ENCODE peak calls at places on chromosome 1, in five cellular contexts. I is A549, B is H1, S is endothelial cell of umbilical vein, N is transverse colon. D is an unnamed sample.

GRCh38 chr1:219085082-219085481 is 88.6 kb upstream of the LYPLAL1 start:
- DNase-seq in N (no peak), S (no peak), I (no peak), B (no peak), D (peak)

GRCh38 chr1:206905295-206906164 is 8.3 kb downstream of the IL24 start:
- DNase-seq in I (peak), B (no peak), S (no peak), N (no peak), D (peak)

GRCh38 chr1:230965535-230965934 is 13.1 kb downstream of the TTC13 start:
- DNase-seq in B (no peak), I (no peak), S (no peak), N (no peak), D (no peak)

GRCh38 chr1:167594827-167595226 is 35.2 kb upstream of the RCSD1 start:
- DNase-seq in N (no peak), I (no peak), B (no peak), S (no peak), D (no peak)

GRCh38 chr1:200699871-200700270 is 30.2 kb upstream of the DDX59 start:
- DNase-seq in N (no peak), I (peak), B (no peak), S (no peak), D (peak)

GRCh38 chr1:107162745-107163144 is 21.9 kb downstream of the NTNG1 start:
- DNase-seq in I (no peak), N (no peak), S (no peak), B (no peak), D (no peak)

GRCh38 chr1:5718716-5719632 is 273.3 kb downstream of the NPHP4 start:
- DNase-seq in I (no peak), N (no peak), S (no peak), B (no peak), D (no peak)

GRCh38 chr1:44405804-44406743 is 1.0 kb downstream of the RNF220 start:
- DNase-seq in S (peak), B (no peak), I (peak), N (no peak), D (no peak)

GRCh38 chr1:119648620-119649004 is 546 bp upstream of the ZNF697 start:
- DNase-seq in B (no peak), S (no peak), I (no peak), N (no peak), D (no peak)

GRCh38 chr1:240559781-240560180 is 52.2 kb downstream of the GREM2 start:
- DNase-seq in I (no peak), N (no peak), S (no peak), B (no peak), D (no peak)

GRCh38 chr1:913491-914252 is 10.1 kb upstream of the SAMD11 start:
- DNase-seq in B (no peak), S (no peak), I (no peak), N (no peak), D (no peak)

GRCh38 chr1:88985033-88985432 is 7.4 kb downstream of the KYAT3 start:
- DNase-seq in I (peak), B (no peak), S (peak), N (no peak), D (peak)

GRCh38 chr1:12568009-12568767 is 49.8 kb downstream of the DHRS3 start:
- DNase-seq in I (no peak), B (no peak), S (no peak), N (no peak), D (no peak)

GRCh38 chr1:197810812-197811211 is 35.5 kb upstream of the DENND1B start:
- DNase-seq in S (no peak), B (no peak), N (no peak), I (no peak), D (no peak)

GRCh38 chr1:163203561-163203960 is 845 bp upstream of the RGS5 start:
- DNase-seq in S (no peak), N (no peak), B (no peak), I (no peak), D (peak)

GRCh38 chr1:165887877-165888551 is 60.6 kb downstream of the UCK2 start:
- DNase-seq in B (no peak), S (no peak), N (peak), I (no peak), D (no peak)

GRCh38 chr1:165886193-165886592 is 58.8 kb downstream of the UCK2 start:
- DNase-seq in B (no peak), S (no peak), I (no peak), N (no peak), D (no peak)

GRCh38 chr1:165886988-165887387 is 59.6 kb downstream of the UCK2 start:
- DNase-seq in S (no peak), B (no peak), I (no peak), N (no peak), D (no peak)

GRCh38 chr1:165890684-165891083 is 63.3 kb downstream of the UCK2 start:
- DNase-seq in N (no peak), B (no peak), S (no peak), I (no peak), D (no peak)

DNA sequence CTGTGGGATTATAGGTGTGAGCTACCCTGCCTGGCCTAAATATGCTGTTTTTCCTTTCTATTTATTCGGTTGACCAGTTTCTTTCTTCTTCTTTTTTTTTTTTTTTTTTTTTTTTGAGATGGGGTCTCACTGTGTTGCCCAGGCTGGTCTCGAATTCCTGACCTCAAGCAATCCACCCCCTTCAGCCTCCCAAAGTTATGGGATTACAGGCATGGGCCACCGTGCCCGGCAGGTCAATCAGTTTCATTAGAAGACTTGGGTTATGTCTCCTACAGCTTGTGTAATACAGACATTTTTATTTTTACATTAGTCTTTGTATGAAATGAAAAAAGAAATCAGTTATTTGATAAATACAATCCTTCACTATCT is 61.1 kb downstream of the UCK2 start:
- DNase-seq in S (no peak), I (no peak), N (no peak), B (no peak), D (no peak)
- H3K27ac ChIP-seq in S (no peak), I (no peak), N (no peak), B (no peak), D (no peak)

GRCh38 chr1:27725374-27726172 is at the start of gene FAM76A:
- DNase-seq in I (peak), N (peak), B (peak), S (peak), D (peak)
- TF ChIP-seq POLR2A in I (peak), N (peak), B (no peak), S (peak), D (peak)

DNA sequence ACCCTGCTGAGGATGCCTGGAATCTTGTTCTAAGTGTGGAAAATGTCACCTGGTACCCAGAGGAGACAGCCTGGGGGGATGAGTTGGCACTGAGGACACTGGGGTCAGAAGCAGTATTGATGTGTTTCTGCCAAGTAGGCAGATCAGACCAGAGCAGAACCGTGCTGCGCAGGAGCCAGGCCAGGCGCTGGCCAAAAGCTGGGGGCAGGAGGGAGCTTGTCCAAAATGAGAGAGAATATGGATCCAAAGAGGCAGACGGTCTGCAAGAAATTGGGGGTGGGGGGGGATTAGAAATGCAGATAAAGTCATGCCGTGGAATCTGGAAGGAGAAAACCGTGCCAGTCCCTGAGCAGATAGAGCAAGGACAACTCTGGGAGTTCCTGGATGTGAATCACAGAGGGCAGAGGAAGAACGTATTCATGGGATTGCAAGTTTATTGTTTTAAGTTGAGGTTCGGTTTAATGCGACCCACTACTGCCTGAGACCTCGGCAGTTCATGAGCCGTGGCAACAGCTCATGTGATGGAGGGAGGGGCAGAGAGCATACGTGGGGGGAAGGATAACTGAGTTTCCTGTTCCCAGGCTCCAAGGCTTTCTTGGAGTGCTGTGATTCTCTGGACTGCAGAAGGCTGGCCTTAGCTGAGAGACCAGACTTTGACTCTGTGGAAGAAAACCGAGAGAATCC is 224.0 kb downstream of the FGGY start:
- DNase-seq in S (peak), I (no peak), B (no peak), N (no peak), D (peak)
- H3K27ac ChIP-seq in S (no peak), I (no peak), B (no peak), N (peak), D (peak)

GRCh38 chr1:170680428-170680827 is 16.5 kb downstream of the PRRX1 start:
- DNase-seq in B (no peak), N (no peak), I (no peak), S (no peak), D (peak)

GRCh38 chr1:170685166-170685565 is 21.2 kb downstream of the PRRX1 start:
- DNase-seq in N (no peak), I (no peak), B (no peak), S (no peak), D (peak)

GRCh38 chr1:170682809-170683208 is 18.9 kb downstream of the PRRX1 start:
- DNase-seq in I (no peak), B (no peak), N (no peak), S (no peak), D (no peak)

GRCh38 chr1:170678196-170678595 is 14.3 kb downstream of the PRRX1 start:
- DNase-seq in I (no peak), N (no peak), B (no peak), S (no peak), D (peak)

GRCh38 chr1:170682159-170682558 is 18.2 kb downstream of the PRRX1 start:
- DNase-seq in B (no peak), I (no peak), N (no peak), S (no peak), D (peak)
- TF ChIP-seq POLR2A in B (no peak), I (no peak), N (no peak), S (no peak), D (no peak)

GRCh38 chr1:234322979-234323378 is 50.3 kb upstream of the COA6 start:
- DNase-seq in B (peak), N (peak), S (peak), I (peak), D (peak)

GRCh38 chr1:234327577-234328164 is 45.6 kb upstream of the COA6 start:
- DNase-seq in N (no peak), B (no peak), I (no peak), S (no peak), D (no peak)

GRCh38 chr1:234324668-234325225 is 48.5 kb upstream of the COA6 start:
- DNase-seq in N (no peak), I (no peak), B (no peak), S (no peak), D (no peak)

GRCh38 chr1:234326493-234327366 is 46.5 kb upstream of the COA6 start:
- DNase-seq in I (peak), N (peak), S (peak), B (peak), D (peak)

GRCh38 chr1:234325878-234326492 is 47.3 kb upstream of the COA6 start:
- DNase-seq in B (no peak), I (no peak), S (no peak), N (no peak), D (no peak)
- H3K27ac ChIP-seq in B (no peak), I (no peak), S (no peak), N (no peak), D (no peak)

GRCh38 chr1:117114816-117115215 is 6.7 kb downstream of the TRIM45 start:
- DNase-seq in S (no peak), B (no peak), I (no peak), N (no peak), D (no peak)

GRCh38 chr1:117116090-117116783 is 5.3 kb downstream of the TRIM45 start:
- DNase-seq in B (no peak), N (no peak), S (no peak), I (no peak), D (no peak)

GRCh38 chr1:117118101-117118500 is 3.4 kb downstream of the TRIM45 start:
- DNase-seq in N (no peak), I (no peak), S (no peak), B (no peak), D (no peak)

GRCh38 chr1:117117697-117118096 is 3.9 kb downstream of the TRIM45 start:
- DNase-seq in N (no peak), I (no peak), S (no peak), B (no peak), D (no peak)

DNA sequence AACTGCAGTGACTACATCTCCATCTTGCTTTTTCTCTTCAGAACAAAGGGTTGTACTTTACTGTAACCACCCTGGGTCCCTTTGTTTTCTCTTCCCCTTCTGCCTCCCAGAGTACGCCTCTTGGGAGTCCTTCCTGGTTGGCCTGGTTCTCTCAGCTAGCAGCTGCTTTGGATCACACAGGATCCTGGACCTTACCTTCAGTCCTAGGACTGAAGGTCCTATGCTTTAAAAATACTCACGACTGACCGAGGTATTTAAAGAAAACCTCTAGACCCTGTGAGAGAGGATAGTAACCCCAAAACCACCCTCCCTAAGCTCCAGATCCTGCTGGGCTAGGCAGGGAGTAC is 4.8 kb downstream of the TRIM45 start:
- DNase-seq in B (no peak), S (no peak), N (no peak), I (no peak), D (no peak)
- TF ChIP-seq POLR2A in B (no peak), S (no peak), N (no peak), I (no peak), D (no peak)

GRCh38 chr1:208101661-208102431 is 142.3 kb downstream of the PLXNA2 start:
- DNase-seq in B (no peak), I (no peak), S (peak), N (peak), D (peak)
- H3K27ac ChIP-seq in B (no peak), I (no peak), S (no peak), N (no peak), D (no peak)

DNA sequence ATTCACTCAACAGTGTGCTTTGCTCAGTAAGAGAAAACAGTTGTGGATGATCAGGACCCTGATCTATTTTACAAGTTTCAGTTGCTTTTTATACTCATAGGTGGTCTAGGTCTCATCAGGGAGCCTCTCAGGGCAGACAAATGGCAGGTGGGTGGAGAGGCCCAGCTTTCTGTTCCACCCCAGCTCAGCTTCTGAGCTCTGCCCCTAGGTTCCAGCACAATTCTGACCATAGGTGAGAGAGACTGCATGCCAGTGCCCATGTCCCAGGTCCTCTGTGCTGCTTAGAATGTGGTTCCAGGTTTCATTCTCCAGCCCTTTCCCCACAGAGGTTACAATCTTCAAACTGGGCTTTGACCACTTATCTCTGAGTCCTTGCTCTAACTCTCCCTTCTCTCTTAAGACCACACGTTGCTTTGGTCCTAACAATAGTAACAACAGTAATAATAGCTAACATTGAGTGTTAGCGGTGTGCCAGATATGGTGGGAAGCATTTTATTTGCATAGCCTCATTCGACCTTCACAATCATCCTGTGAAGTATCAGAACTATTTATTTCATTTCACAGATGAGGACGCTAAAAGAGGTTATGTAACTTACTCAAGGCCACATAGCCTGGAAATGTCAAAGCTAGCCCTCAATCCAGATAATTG is 19.6 kb upstream of the DUSP10 start:
- DNase-seq in B (no peak), I (no peak), S (no peak), N (no peak), D (no peak)
- TF ChIP-seq POLR2A in B (no peak), I (no peak), S (no peak), N (no peak), D (no peak)

GRCh38 chr1:171140466-171140865 is 44.6 kb upstream of the FMO2 start:
- DNase-seq in S (no peak), N (no peak), I (no peak), B (no peak), D (no peak)
- H3K27ac ChIP-seq in S (no peak), N (peak), I (no peak), B (no peak), D (peak)